ENCODE peak calls at places on chromosomes 16 and 17, in six cellular contexts. X is cardiac fibroblast; I is heart right ventricle; Y is CD4-positive, alpha-beta memory T cell; E is heart left ventricle; B is OCI-LY7. D is an unnamed sample.

GRCh38 chr17:73548620-73549311 is 95.5 kb downstream of the SDK2 start:
- DNase-seq in B (no peak), Y (no peak), E (peak), I (no peak), X (no peak), D (no peak)

GRCh38 chr17:47172698-47173565 is 16.2 kb downstream of the CDC27 start:
- DNase-seq in E (no peak), X (peak), I (no peak), B (no peak), Y (no peak), D (no peak)

GRCh38 chr17:64401941-64402340 is 11.3 kb upstream of the PECAM1 start:
- DNase-seq in E (no peak), Y (no peak), I (no peak), B (no peak), X (peak), D (no peak)

GRCh38 chr16:2023098-2023925 is 3.4 kb upstream of the NHERF2 start:
- DNase-seq in I (peak), X (peak), Y (peak), E (peak), B (peak), D (peak)

GRCh38 chr17:67477687-67478086 is 100.6 kb downstream of the PITPNC1 start:
- DNase-seq in B (no peak), X (peak), E (no peak), I (no peak), Y (no peak), D (no peak)

GRCh38 chr16:89022051-89022836 is 45.2 kb upstream of the CBFA2T3 start:
- DNase-seq in B (no peak), X (no peak), E (no peak), I (no peak), Y (no peak), D (no peak)

GRCh38 chr17:59513934-59514841 is 51.2 kb upstream of the DHX40 start:
- DNase-seq in X (peak), Y (no peak), B (no peak), E (peak), I (peak), D (no peak)

GRCh38 chr17:57121308-57122042 is 36.4 kb downstream of the AKAP1 start:
- DNase-seq in Y (no peak), B (peak), E (peak), X (peak), I (no peak), D (no peak)

GRCh38 chr16:47847220-47847970 is 308.4 kb downstream of the ABCC12 start:
- DNase-seq in I (no peak), Y (no peak), B (no peak), X (peak), E (no peak), D (no peak)

GRCh38 chr17:35630530-35631148 is 43.5 kb downstream of the AP2B1 start:
- DNase-seq in Y (no peak), E (no peak), I (no peak), X (peak), B (no peak), D (no peak)

GRCh38 chr17:8537734-8538133 is 92.8 kb downstream of the MYH10 start:
- DNase-seq in I (no peak), X (no peak), B (no peak), E (no peak), Y (no peak), D (no peak)

GRCh38 chr17:17036520-17036998 is 5.7 kb upstream of the MPRIP start:
- DNase-seq in Y (no peak), B (no peak), E (no peak), X (peak), I (no peak), D (peak)

GRCh38 chr16:54627616-54628015 is 303.0 kb upstream of the IRX5 start:
- DNase-seq in E (no peak), B (no peak), Y (no peak), I (no peak), X (peak), D (no peak)

DNA sequence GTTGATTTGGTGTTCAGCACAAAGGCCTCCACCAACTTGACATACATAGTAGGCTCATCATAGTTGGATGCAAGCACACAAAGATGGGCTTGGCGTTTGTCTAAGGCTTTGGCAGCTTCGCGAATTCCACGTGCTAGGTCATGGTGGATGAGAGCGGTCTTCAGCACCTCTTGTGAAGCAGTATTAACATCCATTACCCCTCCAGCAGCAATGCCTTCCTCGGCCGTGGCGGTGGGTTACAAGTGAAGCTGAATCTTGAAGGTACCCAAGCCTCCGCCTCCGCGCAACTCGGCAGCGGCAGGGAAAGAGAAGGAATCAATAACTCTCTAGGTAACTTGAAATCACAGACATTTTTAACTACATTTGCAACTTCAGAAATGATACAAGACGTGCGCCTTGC is 1.1 kb upstream of the PELP1 start:
- DNase-seq in E (no peak), I (no peak), X (no peak), Y (no peak), B (peak), D (no peak)
- H3K4me3 ChIP-seq in E (no peak), I (no peak), X (no peak), Y (peak), B (peak), D (peak)

GRCh38 chr16:84820305-84820684 is 510 bp downstream of the CRISPLD2 start:
- DNase-seq in Y (no peak), E (peak), X (peak), I (no peak), B (no peak), D (no peak)

GRCh38 chr16:84818989-84819643 is 669 bp upstream of the CRISPLD2 start:
- DNase-seq in E (peak), Y (no peak), I (no peak), B (no peak), X (no peak), D (no peak)

GRCh38 chr16:84820771-84821170 is 986 bp downstream of the CRISPLD2 start:
- DNase-seq in E (peak), B (no peak), I (no peak), X (no peak), Y (no peak), D (no peak)

GRCh38 chr16:84821179-84821578 is 1.4 kb downstream of the CRISPLD2 start:
- DNase-seq in I (no peak), E (no peak), Y (no peak), B (no peak), X (no peak), D (no peak)

DNA sequence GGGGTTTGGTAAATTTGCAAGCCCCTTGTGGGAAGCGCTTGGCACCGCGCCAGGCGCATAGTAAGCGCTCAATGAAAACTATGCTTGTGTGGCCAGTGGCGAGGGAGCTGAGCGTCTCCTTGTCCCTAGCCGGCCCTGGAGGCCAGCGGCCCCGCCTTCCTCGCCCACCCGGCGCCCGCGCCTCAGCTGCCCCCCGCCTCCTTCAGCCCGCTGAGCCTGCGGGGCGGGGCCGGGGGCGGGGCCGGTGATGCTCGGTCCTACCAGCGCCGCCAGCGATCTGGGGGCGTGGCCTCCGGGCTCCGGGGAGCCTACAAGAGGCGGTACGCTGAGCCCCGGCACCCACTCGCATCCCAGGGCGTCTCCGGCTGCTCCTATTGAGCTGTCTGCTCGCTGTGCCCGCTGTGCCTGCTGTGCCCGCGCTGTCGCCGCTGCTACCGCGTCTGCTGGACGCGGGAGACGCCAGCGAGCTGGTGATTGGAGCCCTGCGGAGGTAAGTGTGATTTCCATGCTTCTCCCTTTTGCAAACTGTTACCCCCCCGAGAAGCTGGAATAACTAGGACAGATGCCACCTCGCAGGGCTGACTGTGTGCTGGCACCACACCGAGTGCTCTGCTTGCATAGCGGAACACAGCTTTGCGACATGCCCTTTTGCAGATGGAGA is at the start of gene CRISPLD2:
- DNase-seq in I (peak), Y (peak), E (peak), X (peak), B (peak), D (peak)
- H3K4me3 ChIP-seq in I (peak), Y (peak), E (peak), X (peak), B (no peak), D (no peak)

DNA sequence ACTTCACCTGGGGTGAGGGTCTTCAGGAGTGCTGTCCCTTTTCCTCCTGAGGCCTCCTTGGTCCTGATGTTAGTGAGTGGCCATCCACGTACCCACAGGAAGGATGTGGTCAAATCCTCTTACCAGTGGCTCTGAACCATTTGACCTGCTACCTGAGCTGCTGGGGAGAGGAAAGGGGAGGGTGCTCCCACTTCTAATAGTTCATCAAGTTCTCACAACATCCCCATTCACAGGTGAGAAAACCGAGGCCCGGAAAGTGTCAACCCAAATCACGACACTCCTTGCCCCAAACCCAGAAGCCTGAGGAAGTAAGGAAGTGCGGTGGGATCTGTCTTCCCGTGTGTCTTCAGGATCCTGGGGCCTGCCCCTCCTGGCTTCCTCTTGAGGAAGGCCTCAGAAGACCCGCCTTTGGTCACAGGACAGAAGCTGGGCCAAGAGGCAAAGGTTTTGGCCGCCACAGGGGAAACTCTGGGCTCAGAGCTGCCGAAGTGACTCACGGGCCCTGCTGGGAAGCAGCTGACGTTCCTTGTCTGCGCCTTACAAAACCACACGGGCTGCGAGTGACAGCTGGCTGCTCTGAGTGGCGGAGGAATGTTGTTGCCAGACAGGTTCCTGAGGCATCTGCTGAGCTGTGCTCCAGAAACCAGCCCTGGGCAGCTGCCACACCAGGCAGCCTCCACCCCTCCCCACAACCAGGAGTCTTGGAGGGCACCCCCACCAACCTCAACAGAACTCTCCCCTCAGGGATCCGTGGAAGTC is 13.9 kb upstream of the KIFC3 start:
- DNase-seq in Y (no peak), B (no peak), E (peak), I (peak), X (peak), D (no peak)
- H3K4me3 ChIP-seq in Y (no peak), B (no peak), E (no peak), I (no peak), X (no peak), D (no peak)

DNA sequence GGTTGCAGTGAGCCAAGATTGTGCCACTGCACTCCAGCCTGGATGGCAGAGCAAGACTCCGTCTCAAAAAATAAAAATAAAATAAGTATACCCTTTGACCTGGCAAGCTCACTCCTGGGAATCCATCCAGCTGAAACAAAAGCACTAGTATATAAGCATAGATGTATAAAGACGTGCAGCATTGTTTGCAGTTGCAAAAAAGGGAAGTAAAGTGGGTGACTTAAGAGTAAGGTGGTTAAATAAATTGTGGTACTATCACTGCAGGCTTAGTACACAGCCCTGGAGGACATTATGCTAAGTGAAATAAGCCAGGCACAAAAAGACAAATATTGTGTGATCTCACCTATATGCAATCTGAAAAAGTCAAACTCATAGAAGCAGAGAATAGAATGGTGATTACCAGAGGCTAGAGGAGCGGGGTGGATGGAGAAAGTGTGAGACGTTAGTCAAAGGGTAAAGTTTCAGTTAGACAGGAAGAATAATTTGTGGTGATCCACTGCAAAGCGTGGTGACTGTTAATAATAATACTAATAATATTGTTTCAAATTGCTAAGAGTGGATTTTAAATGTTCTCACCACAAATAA is 113.0 kb downstream of the MYO1D start:
- DNase-seq in X (no peak), I (no peak), Y (no peak), E (no peak), B (no peak), D (no peak)
- H3K4me3 ChIP-seq in X (no peak), I (no peak), Y (no peak), E (no peak), B (no peak), D (no peak)

DNA sequence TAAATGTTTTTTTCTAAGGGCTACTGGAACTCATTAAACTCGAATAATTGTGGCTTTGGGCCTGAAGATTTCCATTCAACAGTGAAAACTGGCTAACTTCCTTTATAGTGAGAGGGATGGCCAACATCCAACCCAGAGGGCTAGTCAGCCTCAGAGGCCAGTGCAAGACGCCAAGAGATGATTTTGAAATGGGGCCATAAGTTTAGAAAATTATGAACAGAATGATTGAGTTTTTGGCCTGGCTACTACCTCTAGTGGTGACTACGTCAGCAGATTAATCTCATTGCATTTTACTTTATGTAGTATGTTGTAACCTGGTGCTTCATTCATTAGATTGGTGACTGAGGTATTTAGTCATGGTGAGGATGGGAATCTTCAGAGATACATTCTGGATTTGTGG is 28.4 kb downstream of the HAPSTR1 start:
- DNase-seq in I (no peak), B (no peak), X (peak), E (no peak), Y (no peak), D (no peak)
- H3K4me3 ChIP-seq in I (no peak), B (no peak), X (no peak), E (no peak), Y (no peak), D (no peak)

DNA sequence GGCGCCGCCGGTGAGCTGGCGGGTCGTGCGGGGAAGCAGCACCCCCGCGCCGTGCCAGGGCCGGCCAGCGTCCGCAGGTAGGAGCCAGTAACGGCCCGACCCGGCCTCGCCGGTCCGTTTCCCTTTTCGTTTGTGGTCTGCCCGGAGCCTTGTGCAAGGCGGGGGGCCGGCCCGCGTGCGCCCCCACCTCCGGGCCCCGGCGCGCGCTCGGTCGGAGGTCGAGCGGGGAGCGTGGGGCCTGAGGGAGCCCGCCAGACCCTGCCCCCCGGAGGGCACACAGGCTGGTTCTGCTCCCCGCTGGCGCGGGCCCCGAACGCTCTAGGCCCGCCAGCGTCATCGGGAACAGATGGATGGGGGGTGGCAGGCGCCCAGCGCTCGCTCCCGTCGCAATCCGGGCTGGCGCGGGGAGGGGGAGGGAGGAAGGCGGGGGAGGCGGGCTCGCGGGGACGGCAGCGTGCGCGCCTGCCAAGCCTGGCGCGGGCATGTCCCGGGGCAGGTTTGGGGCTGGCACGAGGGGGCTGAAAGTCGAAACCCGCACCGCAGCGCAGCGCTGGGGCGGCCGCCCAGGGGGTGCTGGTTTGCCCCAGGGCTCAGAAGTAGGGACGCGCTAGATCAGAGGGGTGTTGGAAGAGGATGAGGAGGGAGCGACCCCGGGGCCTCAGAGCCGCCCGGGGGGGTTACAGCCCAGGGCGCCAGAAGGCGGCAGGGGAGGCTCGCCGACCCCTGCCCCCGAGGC is 1.5 kb upstream of the GSE1 start:
- DNase-seq in X (peak), Y (peak), B (peak), E (peak), I (peak), D (peak)
- H3K4me3 ChIP-seq in X (peak), Y (peak), B (peak), E (peak), I (peak), D (peak)

DNA sequence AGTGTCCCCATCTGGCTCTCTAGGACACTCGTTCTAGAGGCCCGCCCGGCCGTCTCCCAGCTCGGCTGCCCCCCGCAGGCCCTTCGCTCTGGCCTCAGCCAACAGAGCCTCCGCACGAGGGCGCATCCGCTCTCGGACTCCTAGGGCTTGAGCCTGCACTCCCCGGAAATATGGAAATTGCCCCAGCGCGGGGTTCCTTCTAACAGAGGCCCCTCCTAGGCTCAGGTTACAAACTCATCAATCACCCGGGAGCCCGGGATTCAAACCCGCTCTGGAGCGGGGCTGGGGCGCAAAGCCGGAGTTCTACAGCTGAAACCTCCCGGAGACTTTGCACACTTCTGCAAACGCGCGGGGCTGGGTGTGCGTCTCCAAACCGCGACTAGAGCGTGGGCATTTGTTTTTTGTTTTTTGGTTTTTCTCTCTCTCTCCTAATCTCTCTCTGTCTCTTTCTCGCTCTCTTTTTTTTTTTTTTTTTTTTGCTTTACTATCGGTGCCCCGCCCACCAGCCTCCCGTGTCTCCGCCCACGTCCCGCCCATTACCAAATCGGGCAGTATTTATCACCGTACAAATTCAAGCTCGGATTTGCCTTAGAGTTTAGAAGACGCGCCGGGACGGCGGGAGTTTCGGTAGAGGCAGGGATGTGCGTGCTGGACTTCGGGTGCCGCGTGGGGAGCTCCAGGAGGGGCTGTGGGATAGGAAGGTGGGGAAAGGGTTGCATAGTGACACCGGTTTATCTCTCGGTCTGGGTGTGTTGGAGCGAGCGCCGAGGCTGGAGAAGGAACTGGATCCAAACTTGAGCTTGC is 2.4 kb upstream of the FOXL1 start:
- DNase-seq in B (peak), I (peak), E (peak), X (peak), Y (no peak), D (peak)
- H3K4me3 ChIP-seq in B (peak), I (peak), E (peak), X (peak), Y (peak), D (peak)

GRCh38 chr17:45425984-45426413 is 6.7 kb downstream of the ARHGAP27 start:
- DNase-seq in X (no peak), B (no peak), E (no peak), I (no peak), Y (no peak), D (no peak)

GRCh38 chr17:45423936-45424335 is 8.7 kb downstream of the ARHGAP27 start:
- DNase-seq in B (no peak), E (no peak), Y (no peak), I (no peak), X (no peak), D (no peak)

GRCh38 chr17:45425125-45425983 is 7.3 kb downstream of the ARHGAP27 start:
- DNase-seq in I (no peak), E (peak), X (peak), B (no peak), Y (no peak), D (no peak)

GRCh38 chr17:45423304-45423703 is 9.4 kb downstream of the ARHGAP27 start:
- DNase-seq in B (no peak), X (no peak), I (no peak), Y (no peak), E (no peak), D (no peak)

DNA sequence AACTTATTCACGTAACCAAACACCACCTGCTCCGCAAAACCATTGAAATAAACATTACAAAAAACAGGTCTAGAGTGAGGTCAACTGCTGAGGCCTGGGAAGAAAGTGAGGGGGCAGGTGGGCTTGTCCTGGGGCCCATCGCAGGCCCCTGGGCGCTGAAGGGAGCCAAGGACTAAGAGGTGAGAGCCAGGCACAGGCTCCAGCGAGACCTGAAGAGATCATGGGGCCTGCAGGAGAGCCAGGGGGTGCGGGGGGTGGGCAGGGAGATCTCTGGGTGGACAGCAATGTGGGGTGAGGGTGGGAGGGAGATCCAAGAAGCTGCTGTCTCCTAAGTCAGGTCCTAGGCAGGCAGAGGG is 7.9 kb downstream of the ARHGAP27 start:
- DNase-seq in E (no peak), X (no peak), B (no peak), Y (no peak), I (no peak), D (no peak)
- H3K4me3 ChIP-seq in E (peak), X (no peak), B (no peak), Y (no peak), I (peak), D (no peak)

GRCh38 chr16:67245189-67245585 is 2.1 kb downstream of the FHOD1 start:
- DNase-seq in I (no peak), X (no peak), E (no peak), Y (no peak), B (no peak), D (no peak)
- H3K4me3 ChIP-seq in I (peak), X (no peak), E (peak), Y (no peak), B (peak), D (peak)

GRCh38 chr16:68642436-68643064 is 2.6 kb upstream of the CDH3 start:
- DNase-seq in B (no peak), Y (no peak), I (no peak), X (no peak), E (no peak), D (no peak)
- H3K4me3 ChIP-seq in B (no peak), Y (no peak), I (no peak), X (peak), E (peak), D (no peak)

D was measured in GM06990.